ENCODE peak calls at places on chromosome 6, in six cellular contexts. A is LoVo, W is epithelial cell of esophagus, Y is IMR-90, R is astrocyte of the hippocampus, Z is brain microvascular endothelial cell. H is an unnamed sample.

GRCh38 chr6:72669324-72669723 is 47.5 kb downstream of the KCNQ5 start:
- DNase-seq in A (no peak), Y (no peak), Z (no peak), R (no peak), W (no peak), H (no peak)

GRCh38 chr6:119481098-119481497 is 131.5 kb upstream of the MAN1A1 start:
- DNase-seq in Y (no peak), R (no peak), A (no peak), W (no peak), Z (no peak), H (no peak)

GRCh38 chr6:138357928-138358327 is 19.8 kb upstream of the SMIM28 start:
- DNase-seq in R (no peak), Z (no peak), W (no peak), A (no peak), Y (no peak), H (no peak)

GRCh38 chr6:30556714-30556963 is 350 bp upstream of the GNL1 start:
- DNase-seq in W (peak), Y (no peak), A (peak), R (no peak), Z (no peak), H (no peak)

GRCh38 chr6:69994251-69994650 is 127.9 kb downstream of the COL19A1 start:
- DNase-seq in Z (peak), R (peak), A (no peak), W (peak), Y (no peak), H (peak)

GRCh38 chr6:1473166-1473565 is 83.8 kb downstream of the FOXF2 start:
- DNase-seq in R (no peak), A (no peak), Y (no peak), W (no peak), Z (no peak), H (no peak)

GRCh38 chr6:100946021-100946540 is 65.0 kb upstream of the ASCC3 start:
- DNase-seq in Z (no peak), A (no peak), W (no peak), Y (no peak), R (no peak), H (no peak)

GRCh38 chr6:36177166-36177565 is 19.4 kb upstream of the BRPF3 start:
- DNase-seq in R (no peak), A (no peak), Z (no peak), Y (no peak), W (no peak), H (no peak)

GRCh38 chr6:2731281-2731909 is 19.3 kb downstream of the MYLK4 start:
- DNase-seq in Z (no peak), Y (no peak), R (peak), A (no peak), W (peak), H (peak)

GRCh38 chr6:75331134-75331533 is 46.5 kb upstream of the TMEM30A start:
- DNase-seq in R (peak), Y (peak), Z (peak), A (no peak), W (peak), H (peak)

GRCh38 chr6:158489441-158489840 is 70.5 kb upstream of the TMEM181 start:
- DNase-seq in A (no peak), Y (no peak), W (no peak), Z (no peak), R (no peak), H (no peak)

GRCh38 chr6:170041526-170041925 is 249.4 kb downstream of the DLL1 start:
- DNase-seq in W (no peak), A (no peak), R (no peak), Y (no peak), Z (no peak), H (no peak)

GRCh38 chr6:168979254-168979653 is 274.4 kb downstream of the THBS2 start:
- DNase-seq in Y (no peak), R (no peak), W (no peak), A (no peak), Z (no peak), H (no peak)

GRCh38 chr6:89944826-89945407 is 50.6 kb downstream of the GJA10 start:
- DNase-seq in Z (no peak), W (peak), A (no peak), Y (peak), R (no peak), H (peak)

GRCh38 chr6:97885844-97886243 is 602.8 kb upstream of the MMS22L start:
- DNase-seq in A (no peak), Z (no peak), R (no peak), W (no peak), Y (no peak), H (no peak)

GRCh38 chr6:113640046-113640445 is 217.1 kb upstream of the MARCKS start:
- DNase-seq in Z (no peak), W (no peak), Y (no peak), R (no peak), A (no peak), H (no peak)

GRCh38 chr6:168300975-168301647 is 18.5 kb downstream of the DACT2 start:
- DNase-seq in W (no peak), R (no peak), Z (no peak), Y (no peak), A (no peak), H (no peak)

GRCh38 chr6:64330694-64331309 is 695.2 kb downstream of the PHF3 start:
- DNase-seq in A (peak), W (peak), Y (peak), Z (peak), R (peak), H (peak)

GRCh38 chr6:158536084-158536890 is 23.6 kb upstream of the TMEM181 start:
- DNase-seq in Z (peak), Y (peak), A (peak), R (peak), W (peak), H (peak)

GRCh38 chr6:6546318-6547110 is 42.0 kb upstream of the LY86 start:
- DNase-seq in W (peak), Z (no peak), Y (peak), R (peak), A (no peak), H (peak)

GRCh38 chr6:25014806-25015560 is 79.2 kb upstream of the RIPOR2 start:
- DNase-seq in A (no peak), Z (peak), W (no peak), Y (peak), R (peak), H (no peak)

GRCh38 chr6:35688605-35689322 is at the start of gene FKBP5:
- DNase-seq in A (peak), Z (peak), Y (peak), R (peak), W (peak), H (peak)

GRCh38 chr6:149723771-149724417 is 6.0 kb upstream of the LATS1 start:
- DNase-seq in R (peak), A (peak), Z (peak), Y (peak), W (peak), H (peak)

GRCh38 chr6:100479180-100480035 is 14.7 kb upstream of the SIM1 start:
- DNase-seq in Y (peak), A (peak), Z (no peak), W (peak), R (peak), H (peak)

GRCh38 chr6:42315991-42316378 is 98.3 kb upstream of the MRPS10 start:
- DNase-seq in A (peak), Y (peak), R (peak), Z (peak), W (peak), H (peak)

GRCh38 chr6:170125447-170126300 is 165.2 kb downstream of the DLL1 start:
- DNase-seq in R (no peak), A (no peak), Y (no peak), Z (no peak), W (no peak), H (no peak)

GRCh38 chr6:827431-827830 is 134.5 kb upstream of the EXOC2 start:
- DNase-seq in W (no peak), A (peak), R (no peak), Y (no peak), Z (no peak), H (no peak)

GRCh38 chr6:45031601-45032000 is 296.5 kb upstream of the RUNX2 start:
- DNase-seq in Y (no peak), W (peak), A (no peak), Z (no peak), R (no peak), H (no peak)

GRCh38 chr6:119308048-119308570 is 41.5 kb downstream of the MAN1A1 start:
- DNase-seq in A (peak), Z (peak), R (peak), Y (peak), W (peak), H (peak)

GRCh38 chr6:26163733-26164505 is 76.7 kb downstream of the HFE start:
- DNase-seq in R (no peak), Z (no peak), W (no peak), A (peak), Y (no peak), H (no peak)

GRCh38 chr6:64685401-64685800 is 1021.6 kb downstream of the EYS start:
- DNase-seq in Z (no peak), W (no peak), A (no peak), Y (no peak), R (no peak), H (peak)

GRCh38 chr6:127481628-127482027 is 22.4 kb upstream of the KIAA0408 start:
- DNase-seq in Z (peak), Y (peak), A (peak), R (peak), W (peak), H (peak)